ENCODE peak calls at places on chromosomes 6 and 20, in eight cellular contexts. D is aorta, Z is stomach, A is uterus, X is spleen, S is right cardiac atrium, L is ovary, G is transverse colon. U is an unnamed sample.

GRCh38 chr6:144150673-144151009 is 324 bp downstream of the STX11 start:
- DNase-seq in D (no peak), Z (no peak), A (no peak), X (peak; percentile 85), S (peak; percentile 58), L (no peak), G (peak; percentile 29), U (peak; percentile 77)

GRCh38 chr20:35125753-35126152 is 21.4 kb downstream of the EDEM2 start:
- DNase-seq in D (no peak), Z (no peak), A (no peak), X (no peak), S (no peak), L (no peak), G (no peak), U (no peak)

GRCh38 chr6:90709597-90709996 is 122.7 kb upstream of the MAP3K7 start:
- DNase-seq in D (no peak), Z (no peak), A (no peak), X (no peak), S (no peak), L (no peak), G (no peak), U (no peak)

GRCh38 chr6:68975064-68975463 is 340.0 kb downstream of the ADGRB3 start:
- DNase-seq in D (no peak), Z (no peak), A (no peak), X (no peak), S (peak; percentile 58), L (no peak), G (no peak), U (no peak)

GRCh38 chr20:52972190-52972937 is at the start of gene TSHZ2:
- DNase-seq in D (peak; percentile 57), Z (peak; percentile 44), A (peak; percentile 50), X (no peak), S (peak; percentile 74), L (peak; percentile 73), G (no peak), U (no peak)

GRCh38 chr20:4795394-4795793 is 73.7 kb downstream of the PRND start:
- DNase-seq in D (peak; percentile 61), Z (no peak), A (no peak), X (no peak), S (no peak), L (no peak), G (no peak), U (no peak)

GRCh38 chr6:4480788-4481725 is 295.1 kb upstream of the CDYL start:
- DNase-seq in D (no peak), Z (no peak), A (no peak), X (no peak), S (no peak), L (no peak), G (no peak), U (no peak)

GRCh38 chr6:117389227-117390057 is 36.3 kb downstream of the ROS1 start:
- DNase-seq in D (no peak), Z (no peak), A (no peak), X (no peak), S (no peak), L (no peak), G (peak; percentile 31), U (no peak)

GRCh38 chr6:7050911-7051779 is 56.6 kb upstream of the RREB1 start:
- DNase-seq in D (peak; percentile 70), Z (peak; percentile 75), A (peak; percentile 21), X (peak; percentile 91), S (peak; percentile 82), L (peak; percentile 63), G (peak; percentile 87), U (peak; percentile 84)

GRCh38 chr20:37882961-37883712 is 19.8 kb upstream of the VSTM2L start:
- DNase-seq in D (no peak), Z (no peak), A (no peak), X (no peak), S (no peak), L (no peak), G (no peak), U (no peak)

GRCh38 chr20:8212286-8212685 is 80.2 kb downstream of the PLCB1 start:
- DNase-seq in D (no peak), Z (no peak), A (no peak), X (no peak), S (no peak), L (no peak), G (no peak), U (no peak)
- H3K4me1 ChIP-seq in D (no peaks in the 10 kb centered on the region), Z (peaks cover 22% of the 10 kb centered on the region), A (no peaks in the 10 kb centered on the region), X (peaks cover 32% of the 10 kb centered on the region), S (peaks cover 5% of the 10 kb centered on the region), L (peaks cover 5% of the 10 kb centered on the region), G (peaks cover 12% of the 10 kb centered on the region), U (no peaks in the 10 kb centered on the region)

DNA sequence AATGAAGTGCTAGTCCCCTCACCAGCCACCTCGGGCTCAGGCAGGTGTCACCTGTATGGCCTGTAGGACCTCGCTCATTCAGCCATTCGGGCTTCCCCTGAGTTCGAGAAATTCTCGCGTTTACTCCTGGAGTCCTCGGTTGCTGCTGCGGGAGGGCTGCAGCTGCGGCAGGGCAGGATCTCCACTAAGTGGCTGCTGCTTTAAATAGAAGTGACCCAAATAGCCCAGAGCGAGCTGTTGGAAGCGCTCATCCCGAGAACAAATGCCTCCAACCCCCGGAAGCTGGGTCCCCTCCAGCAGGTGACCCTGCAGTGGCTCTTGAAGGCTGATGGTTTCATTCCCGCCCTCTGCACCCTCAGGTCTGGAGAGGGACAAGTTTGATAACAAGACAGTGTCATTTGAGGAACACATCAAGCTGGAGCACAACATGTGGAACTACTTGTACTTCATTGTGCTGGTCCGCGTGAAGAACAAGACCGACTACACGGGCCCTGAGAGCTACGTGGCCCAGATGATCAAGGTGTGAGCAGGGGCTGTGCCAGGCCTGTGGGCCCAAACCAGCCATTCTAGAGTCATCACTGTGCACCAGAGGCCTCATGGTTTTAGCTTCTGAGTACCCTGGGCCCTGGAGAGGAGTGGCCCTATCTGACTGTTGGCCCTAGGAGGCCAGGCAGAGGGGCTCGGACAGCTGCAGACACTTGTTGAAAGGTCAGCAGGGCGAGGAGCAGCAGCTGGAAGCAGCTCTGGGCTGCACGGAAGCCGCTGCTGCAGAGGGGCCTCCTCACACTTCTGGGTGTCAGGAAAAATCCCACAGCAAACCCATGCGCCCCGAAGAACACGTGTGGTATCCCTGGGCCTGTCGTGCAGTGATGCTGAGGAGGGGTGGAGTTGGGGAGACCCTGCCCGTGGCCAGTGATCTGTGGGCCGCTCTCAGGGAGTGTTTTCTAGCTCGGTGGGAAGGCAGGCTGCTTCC is 18.0 kb downstream of the UQCC2 start:
- DNase-seq in D (no peak), Z (no peak), A (no peak), X (peak; percentile 72), S (peak; percentile 70), L (no peak), G (no peak), U (no peak)
- H3K4me1 ChIP-seq in D (no peaks in the 10 kb centered on the region), Z (peaks cover 51% of the 10 kb centered on the region), A (peaks cover 17% of the 10 kb centered on the region), X (peaks cover 73% of the 10 kb centered on the region), S (peaks cover 43% of the 10 kb centered on the region), L (peaks cover 16% of the 10 kb centered on the region), G (no peaks in the 10 kb centered on the region), U (peaks cover 54% of the 10 kb centered on the region)

GRCh38 chr20:32230707-32231106 is 23.0 kb downstream of the POFUT1 start:
- DNase-seq in D (no peak), Z (no peak), A (no peak), X (no peak), S (no peak), L (no peak), G (no peak), U (no peak)

GRCh38 chr20:32231245-32231644 is 23.6 kb downstream of the POFUT1 start:
- DNase-seq in D (no peak), Z (no peak), A (no peak), X (no peak), S (no peak), L (no peak), G (no peak), U (no peak)

GRCh38 chr20:32232487-32232886 is 24.8 kb downstream of the POFUT1 start:
- DNase-seq in D (no peak), Z (no peak), A (no peak), X (no peak), S (no peak), L (no peak), G (no peak), U (no peak)

GRCh38 chr20:32234135-32234808 is 26.6 kb downstream of the POFUT1 start:
- DNase-seq in D (no peak), Z (no peak), A (no peak), X (no peak), S (no peak), L (no peak), G (no peak), U (no peak)

GRCh38 chr20:32231847-32232246 is 24.2 kb downstream of the POFUT1 start:
- DNase-seq in D (no peak), Z (no peak), A (no peak), X (no peak), S (no peak), L (no peak), G (no peak), U (no peak)
- H3K4me1 ChIP-seq in D (no peaks in the 10 kb centered on the region), Z (peaks cover 33% of the 10 kb centered on the region), A (no peaks in the 10 kb centered on the region), X (peaks cover 36% of the 10 kb centered on the region), S (peaks cover 2% of the 10 kb centered on the region), L (no peaks in the 10 kb centered on the region), G (peaks cover 20% of the 10 kb centered on the region), U (peaks cover 23% of the 10 kb centered on the region)

GRCh38 chr6:31538805-31539400 is 2.9 kb downstream of the DDX39B start:
- DNase-seq in D (no peak), Z (no peak), A (no peak), X (no peak), S (no peak), L (no peak), G (no peak), U (no peak)
- H3K4me1 ChIP-seq in D (peaks cover 3% of the 10 kb centered on the region), Z (peaks cover 42% of the 10 kb centered on the region), A (peaks cover 6% of the 10 kb centered on the region), X (peaks cover 77% of the 10 kb centered on the region), S (peaks cover 5% of the 10 kb centered on the region), L (peaks cover 11% of the 10 kb centered on the region), G (peaks cover 38% of the 10 kb centered on the region), U (peaks cover 29% of the 10 kb centered on the region)

GRCh38 chr20:32652739-32653526 is 20.8 kb downstream of the C20orf203 start:
- DNase-seq in D (peak; percentile 88), Z (peak; percentile 88), A (peak; percentile 68), X (peak; percentile 95), S (peak; percentile 94), L (peak; percentile 85), G (peak; percentile 88), U (peak; percentile 91)

GRCh38 chr20:32648761-32649615 is 24.8 kb downstream of the C20orf203 start:
- DNase-seq in D (no peak), Z (no peak), A (no peak), X (no peak), S (no peak), L (no peak), G (no peak), U (no peak)

GRCh38 chr20:32649697-32650471 is 23.9 kb downstream of the C20orf203 start:
- DNase-seq in D (no peak), Z (no peak), A (no peak), X (no peak), S (no peak), L (no peak), G (no peak), U (no peak)

GRCh38 chr20:32650545-32650944 is 23.2 kb downstream of the C20orf203 start:
- DNase-seq in D (no peak), Z (no peak), A (no peak), X (no peak), S (no peak), L (no peak), G (no peak), U (no peak)

DNA sequence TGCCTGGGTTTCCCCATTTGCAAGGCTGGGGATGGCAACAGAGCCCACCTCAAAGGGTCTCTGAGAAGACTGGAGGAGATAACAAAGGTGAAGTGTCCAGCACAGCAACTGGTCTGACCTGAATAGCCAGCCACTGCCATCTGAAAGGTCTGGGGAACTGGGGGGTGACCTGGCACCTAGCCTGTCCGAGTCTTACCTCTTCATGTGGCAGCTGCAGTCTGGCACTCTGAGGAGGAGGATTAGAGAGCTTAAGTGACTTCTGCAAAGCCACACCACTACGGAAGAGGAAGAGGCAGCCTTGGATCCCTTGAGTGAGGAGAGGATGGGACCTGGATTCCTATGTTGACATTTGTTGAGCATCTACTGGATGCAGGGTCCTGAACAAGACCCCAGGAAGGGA is 22.2 kb downstream of the C20orf203 start:
- DNase-seq in D (no peak), Z (no peak), A (no peak), X (no peak), S (no peak), L (no peak), G (no peak), U (no peak)
- H3K4me1 ChIP-seq in D (no peaks in the 10 kb centered on the region), Z (peaks cover 6% of the 10 kb centered on the region), A (no peaks in the 10 kb centered on the region), X (peaks cover 40% of the 10 kb centered on the region), S (no peaks in the 10 kb centered on the region), L (peaks cover 3% of the 10 kb centered on the region), G (no peaks in the 10 kb centered on the region), U (peaks cover 4% of the 10 kb centered on the region)